ENCODE peak calls at places on chromosomes 4 and X, in seven cellular contexts. I is effector memory CD4-positive, alpha-beta T cell; N is activated gamma-delta T cell treated with Interleukin-2 at 50 U/mL for 16 hours; M is sciatic nerve; K is tibial artery; Z is skeletal muscle cell; V is activated CD4-positive, alpha-beta memory T cell treated with anti-CD3 and anti-CD28 coated beads, Interleukin-2, amount 10 ng/mL, durations not matched to agents 7 days and 5 days. D is an unnamed sample.

GRCh38 chr4:136867465-136867864 is 664.8 kb downstream of the PCDH18 start:
- DNase-seq in N (no peak), V (no peak), M (no peak), I (no peak), Z (no peak), K (no peak), D (no peak)

GRCh38 chr4:6200011-6200921 is at the start of gene JAKMIP1:
- DNase-seq in M (peak; percentile 74), I (peak; percentile 83), V (peak; percentile 93), K (peak; percentile 44), N (peak; percentile 87), Z (peak; percentile 5), D (peak; percentile 77)

GRCh38 chrX:129779086-129779672 is 570 bp upstream of the SASH3 start:
- DNase-seq in M (no peak), V (no peak), K (no peak), Z (no peak), I (no peak), N (no peak), D (no peak)

GRCh38 chrX:149372861-149373260 is 132.2 kb downstream of the IDS start:
- DNase-seq in K (no peak), M (no peak), I (no peak), V (no peak), Z (no peak), N (no peak), D (no peak)

GRCh38 chr4:95255396-95256107 is 293.2 kb downstream of the UNC5C start:
- DNase-seq in Z (peak; percentile 65), K (no peak), I (no peak), N (no peak), M (no peak), V (no peak), D (no peak)

GRCh38 chr4:106986486-106986885 is 49.6 kb downstream of the DKK2 start:
- DNase-seq in K (no peak), I (no peak), Z (peak; percentile 59), V (no peak), M (no peak), N (no peak), D (no peak)

GRCh38 chr4:140158234-140159030 is 4.4 kb upstream of the MAML3 start:
- DNase-seq in V (no peak), Z (peak; percentile 67), M (no peak), I (no peak), K (no peak), N (no peak), D (no peak)

GRCh38 chr4:124980276-124980752 is 267.8 kb upstream of the ANKRD50 start:
- DNase-seq in K (no peak), I (no peak), V (no peak), N (no peak), M (no peak), Z (peak; percentile 86), D (no peak)

GRCh38 chrX:4805559-4805958 is 1092.1 kb upstream of the PRKX start:
- DNase-seq in K (no peak), N (no peak), M (no peak), Z (no peak), I (no peak), V (no peak), D (no peak)

GRCh38 chr4:76233967-76234678 is 17.4 kb upstream of the FAM47E start:
- DNase-seq in I (no peak), N (no peak), Z (no peak), V (no peak), K (no peak), M (no peak), D (no peak)

GRCh38 chr4:171378323-171378722 is 434.9 kb upstream of the GALNTL6 start:
- DNase-seq in M (no peak), Z (no peak), N (no peak), K (no peak), V (no peak), I (no peak), D (peak; percentile 3)

GRCh38 chr4:101306225-101306624 is 41.1 kb downstream of the PPP3CA start:
- DNase-seq in V (no peak), Z (no peak), I (no peak), M (no peak), K (no peak), N (no peak), D (no peak)

GRCh38 chrX:119757646-119757978 is 776 bp upstream of the SOWAHD start:
- DNase-seq in N (no peak), Z (no peak), V (no peak), I (no peak), K (no peak), M (no peak), D (no peak)

GRCh38 chr4:71595576-71596108 is 188.2 kb downstream of the GC start:
- DNase-seq in V (no peak), N (no peak), Z (no peak), I (no peak), M (no peak), K (no peak), D (no peak)